ENCODE peak calls at places on chromosome 7, in four cellular contexts. U, E, V and F are unnamed samples.

GRCh38 chr7:29866490-29866930 is 60.2 kb downstream of the WIPF3 start:
- DNase-seq in E (peak; percentile 60), U (peak; percentile 51), V (peak; percentile 52), F (no peak)

GRCh38 chr7:73850781-73851207 is 8.5 kb upstream of the METTL27 start:
- DNase-seq in V (peak; percentile 47), E (no peak), U (peak; percentile 99), F (no peak)

GRCh38 chr7:92987095-92987494 is 130.7 kb downstream of the SAMD9 start:
- DNase-seq in U (peak; percentile 78), E (no peak), V (no peak), F (no peak)

GRCh38 chr7:22969010-22969431 is 44.9 kb downstream of the HYCC1 start:
- DNase-seq in V (peak; percentile 27), E (no peak), U (no peak), F (no peak)

GRCh38 chr7:157668884-157669767 is 332.3 kb downstream of the DNAJB6 start:
- DNase-seq in V (no peak), U (no peak), E (no peak), F (no peak)

GRCh38 chr7:99375070-99375807 is 709 bp downstream of the ARPC1B start:
- DNase-seq in U (peak; percentile 65), E (peak; percentile 75), V (peak; percentile 81), F (no peak)

GRCh38 chr7:100191775-100192174 is 14.1 kb downstream of the STAG3 start:
- DNase-seq in E (no peak), V (no peak), U (peak; percentile 72), F (no peak)

GRCh38 chr7:130441408-130441854 is 615 bp upstream of the CEP41 start:
- DNase-seq in E (no peak), U (peak; percentile 39), V (no peak), F (peak; percentile 47)

GRCh38 chr7:95529701-95530100 is 44.0 kb downstream of the ASB4 start:
- DNase-seq in U (no peak), E (no peak), V (no peak), F (no peak)

GRCh38 chr7:106757846-106758245 is 96.9 kb upstream of the CCDC71L start:
- DNase-seq in V (peak; percentile 26), U (peak; percentile 50), E (peak; percentile 61), F (no peak)

GRCh38 chr7:137507096-137507495 is 163.6 kb upstream of the PTN start:
- DNase-seq in U (no peak), E (no peak), V (no peak), F (no peak)

GRCh38 chr7:122885583-122886356 is 490 bp downstream of the CADPS2 start:
- DNase-seq in U (peak; percentile 51), V (peak; percentile 42), E (peak; percentile 63), F (no peak)

GRCh38 chr7:37694208-37695080 is 10.9 kb downstream of the GPR141 start:
- DNase-seq in E (peak; percentile 10), V (no peak), U (no peak), F (no peak)

GRCh38 chr7:100516135-100516812 is 22.7 kb upstream of the AGFG2 start:
- DNase-seq in V (peak; percentile 52), U (peak; percentile 97), E (peak; percentile 4), F (no peak)

GRCh38 chr7:151373599-151373998 is 32.0 kb downstream of the NUB1 start:
- DNase-seq in U (no peak), V (no peak), E (no peak), F (no peak)
- H3K36me3 ChIP-seq in U (peaks cover 2% of the 10 kb centered on the region), V (peaks cover 2% of the 10 kb centered on the region), E (no peaks in the 10 kb centered on the region), F (peaks cover 8% of the 10 kb centered on the region)

DNA sequence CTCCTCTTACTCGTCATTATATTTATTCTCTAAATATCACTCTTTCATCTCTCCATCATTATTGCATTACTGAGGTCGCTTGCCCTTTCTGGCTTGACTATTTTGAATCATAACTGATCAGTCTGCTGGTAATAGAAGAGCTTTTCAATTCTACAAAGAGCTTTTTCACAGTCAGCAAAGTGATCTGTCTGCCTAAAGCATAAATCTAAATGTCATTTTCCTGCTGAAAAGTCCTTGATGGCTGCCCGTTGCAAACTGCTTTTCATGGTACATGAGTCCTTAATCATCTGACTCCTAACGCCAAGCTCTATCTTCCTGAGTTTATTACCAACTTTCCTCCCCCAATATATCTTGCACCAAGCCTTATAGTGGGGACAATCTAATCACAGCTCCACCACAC is 39.9 kb downstream of the THSD7A start:
- DNase-seq in U (no peak), E (no peak), V (no peak), F (no peak)
- H3K4me1 ChIP-seq in U (no peaks in the 10 kb centered on the region), E (no peaks in the 10 kb centered on the region), V (no peaks in the 10 kb centered on the region), F (no peaks in the 10 kb centered on the region)

GRCh38 chr7:55163733-55164132 is 144.9 kb downstream of the EGFR start:
- DNase-seq in E (no peak), V (no peak), U (no peak), F (no peak)

GRCh38 chr7:55162476-55162875 is 143.7 kb downstream of the EGFR start:
- DNase-seq in U (no peak), V (no peak), E (no peak), F (no peak)

GRCh38 chr7:55160539-55160938 is 141.7 kb downstream of the EGFR start:
- DNase-seq in U (peak; percentile 91), V (no peak), E (no peak), F (no peak)

GRCh38 chr7:55158983-55159382 is 140.2 kb downstream of the EGFR start:
- DNase-seq in V (no peak), E (no peak), U (no peak), F (no peak)

GRCh38 chr7:55161154-55161687 is 142.4 kb downstream of the EGFR start:
- DNase-seq in E (no peak), V (no peak), U (no peak), F (no peak)
- H3K36me3 ChIP-seq in E (no peaks in the 10 kb centered on the region), V (no peaks in the 10 kb centered on the region), U (peaks cover 41% of the 10 kb centered on the region), F (no peaks in the 10 kb centered on the region)

DNA sequence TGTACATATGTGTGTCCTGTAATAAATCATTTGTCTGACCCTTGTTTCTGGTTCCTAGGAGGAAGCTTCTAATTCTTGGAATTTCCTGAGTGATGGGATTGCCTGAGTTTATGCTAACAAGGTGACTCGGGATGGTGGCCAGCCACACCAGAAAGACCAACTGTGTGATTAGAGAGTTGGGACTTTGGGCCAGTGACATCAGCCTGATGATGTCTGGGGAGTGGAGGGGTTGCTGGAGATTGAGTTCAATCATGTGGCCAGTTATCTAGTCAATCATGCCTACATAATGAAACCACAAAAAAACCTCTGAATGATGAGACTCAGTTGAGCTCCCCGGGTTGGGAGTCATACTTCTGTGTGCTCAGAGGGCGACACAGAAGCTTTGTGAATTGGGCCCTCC is 23.5 kb upstream of the CARD11 start:
- DNase-seq in U (peak; percentile 37), V (no peak), E (no peak), F (no peak)
- H3K4me1 ChIP-seq in U (no peaks in the 10 kb centered on the region), V (no peaks in the 10 kb centered on the region), E (no peaks in the 10 kb centered on the region), F (no peaks in the 10 kb centered on the region)

DNA sequence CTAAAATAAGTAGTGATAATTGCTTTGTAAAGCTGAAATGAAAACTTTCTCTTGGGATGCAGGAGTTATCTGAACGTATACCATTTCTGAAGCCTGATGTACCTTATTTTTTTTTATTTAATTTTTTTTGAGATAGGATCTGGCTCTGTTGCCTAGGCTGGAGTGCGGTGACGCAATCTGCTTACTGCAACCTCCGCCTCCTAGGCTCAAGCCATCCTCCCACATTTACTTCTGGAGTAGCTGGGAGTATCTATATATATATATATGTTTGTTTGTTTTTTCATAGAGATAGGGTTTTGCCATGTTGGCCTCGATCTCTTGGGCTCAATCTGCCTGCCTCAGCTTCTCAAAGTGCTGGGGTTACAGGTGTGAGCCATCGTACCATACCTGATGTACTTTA is 2.4 kb downstream of the PMPCB start:
- DNase-seq in E (no peak), U (no peak), V (no peak), F (no peak)
- H3K36me3 ChIP-seq in E (no peaks in the 10 kb centered on the region), U (peaks cover 4% of the 10 kb centered on the region), V (peaks cover 10% of the 10 kb centered on the region), F (peaks cover 2% of the 10 kb centered on the region)

GRCh38 chr7:141698247-141699015 is 3.5 kb downstream of the DENND11 start:
- DNase-seq in E (no peak), V (no peak), U (no peak), F (no peak)

GRCh38 chr7:141693082-141693481 is 8.9 kb downstream of the DENND11 start:
- DNase-seq in V (no peak), U (no peak), E (no peak), F (no peak)

GRCh38 chr7:141696386-141696785 is 5.6 kb downstream of the DENND11 start:
- DNase-seq in E (no peak), U (no peak), V (no peak), F (no peak)

GRCh38 chr7:141697211-141697871 is 4.6 kb downstream of the DENND11 start:
- DNase-seq in E (peak; percentile 52), U (peak; percentile 86), V (no peak), F (no peak)

GRCh38 chr7:141695803-141696289 is 6.1 kb downstream of the DENND11 start:
- DNase-seq in V (no peak), E (no peak), U (no peak), F (no peak)
- H3K4me1 ChIP-seq in V (no peaks in the 10 kb centered on the region), E (peaks cover 10% of the 10 kb centered on the region), U (no peaks in the 10 kb centered on the region), F (peaks cover 4% of the 10 kb centered on the region)

GRCh38 chr7:5229451-5230271 is 39.6 kb downstream of the WIPI2 start:
- DNase-seq in E (no peak), U (no peak), V (no peak), F (no peak)

GRCh38 chr7:5230272-5231067 is 40.4 kb downstream of the WIPI2 start:
- DNase-seq in U (no peak), E (no peak), V (no peak), F (no peak)

GRCh38 chr7:5228066-5228465 is 38.0 kb downstream of the WIPI2 start:
- DNase-seq in E (no peak), U (no peak), V (no peak), F (no peak)

GRCh38 chr7:5225616-5226290 is 35.7 kb downstream of the WIPI2 start:
- DNase-seq in E (no peak), V (no peak), U (no peak), F (no peak)

DNA sequence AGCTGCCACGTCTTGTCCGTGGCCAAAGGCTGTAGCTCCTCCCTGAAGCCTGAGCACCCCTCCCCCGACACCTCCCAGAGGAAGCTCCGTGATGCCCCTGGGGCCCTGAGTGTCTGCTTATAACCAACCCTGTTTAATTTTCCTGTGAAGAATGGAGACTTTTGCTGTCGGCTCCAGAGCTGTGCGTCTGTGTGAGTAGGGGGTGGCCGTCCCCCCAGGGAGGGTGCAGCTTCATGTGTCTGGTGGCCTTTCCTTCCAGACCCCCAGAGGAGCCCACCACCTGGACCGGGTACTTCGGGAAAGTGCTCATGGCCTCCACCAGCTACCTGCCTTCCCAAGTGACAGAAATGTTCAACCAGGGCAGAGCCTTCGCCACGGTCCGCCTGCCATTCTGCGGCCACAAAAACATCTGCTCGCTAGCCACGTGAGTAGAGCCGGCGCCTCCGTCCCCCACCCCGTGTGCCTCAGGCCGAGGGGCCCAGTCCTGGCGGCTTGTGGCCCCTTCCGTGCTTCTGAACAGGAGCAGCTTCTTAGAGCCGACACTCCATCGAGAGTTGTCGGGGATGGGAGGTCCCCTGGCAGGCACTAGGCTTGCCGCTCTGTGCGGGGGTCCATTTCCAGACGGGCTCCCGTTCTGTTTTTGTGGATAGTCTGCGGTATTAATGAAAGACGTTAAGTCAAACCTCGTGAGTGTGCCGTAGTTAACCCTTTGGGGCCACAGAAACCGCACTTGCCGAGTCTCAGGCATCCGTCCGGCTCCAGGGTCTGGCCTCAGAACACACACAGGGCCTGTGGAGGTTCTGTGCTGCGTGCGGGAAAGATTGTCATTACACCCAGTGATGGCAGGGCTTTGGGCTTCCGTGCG is 37.1 kb downstream of the WIPI2 start:
- DNase-seq in E (no peak), V (no peak), U (no peak), F (no peak)
- H3K36me3 ChIP-seq in E (no peaks in the 10 kb centered on the region), V (peaks cover 2% of the 10 kb centered on the region), U (peaks cover 42% of the 10 kb centered on the region), F (peaks cover 51% of the 10 kb centered on the region)